ENCODE peak calls at places on chromosomes 13 and 19, in six cellular contexts. Y, R, Q, G, S and N are unnamed samples.

GRCh38 chr13:48873598-48873997 is 102.1 kb upstream of the FNDC3A start:
- DNase-seq in Y (no peak), R (no peak), Q (no peak), G (no peak), S (peak; percentile 59), N (no peak)

GRCh38 chr13:50936681-50937080 is 27.1 kb downstream of the RNASEH2B start:
- DNase-seq in Y (no peak), R (no peak), Q (no peak), G (peak; percentile 16), S (no peak), N (no peak)

GRCh38 chr13:78978381-78978998 is 319.5 kb upstream of the OBI1 start:
- DNase-seq in Y (peak; percentile 85), R (no peak), Q (peak; percentile 70), G (peak; percentile 67), S (peak; percentile 61), N (peak; percentile 40)

GRCh38 chr13:72174549-72174948 is 307.5 kb upstream of the DACH1 start:
- DNase-seq in Y (no peak), R (no peak), Q (no peak), G (no peak), S (no peak), N (no peak)

GRCh38 chr19:28414748-28415147 is 798.2 kb downstream of the UQCRFS1 start:
- DNase-seq in Y (no peak), R (no peak), Q (no peak), G (no peak), S (no peak), N (no peak)

GRCh38 chr19:10431943-10432735 is 11.8 kb downstream of the PDE4A start:
- DNase-seq in Y (peak; percentile 51), R (no peak), Q (no peak), G (peak; percentile 70), S (no peak), N (peak; percentile 71)

GRCh38 chr13:60273971-60274370 is 110.2 kb upstream of the DIAPH3 start:
- DNase-seq in Y (no peak), R (no peak), Q (no peak), G (no peak), S (no peak), N (no peak)

GRCh38 chr13:83065136-83065535 is 817.1 kb downstream of the SLITRK1 start:
- DNase-seq in Y (peak; percentile 75), R (no peak), Q (no peak), G (peak; percentile 55), S (peak; percentile 63), N (peak; percentile 23)

DNA sequence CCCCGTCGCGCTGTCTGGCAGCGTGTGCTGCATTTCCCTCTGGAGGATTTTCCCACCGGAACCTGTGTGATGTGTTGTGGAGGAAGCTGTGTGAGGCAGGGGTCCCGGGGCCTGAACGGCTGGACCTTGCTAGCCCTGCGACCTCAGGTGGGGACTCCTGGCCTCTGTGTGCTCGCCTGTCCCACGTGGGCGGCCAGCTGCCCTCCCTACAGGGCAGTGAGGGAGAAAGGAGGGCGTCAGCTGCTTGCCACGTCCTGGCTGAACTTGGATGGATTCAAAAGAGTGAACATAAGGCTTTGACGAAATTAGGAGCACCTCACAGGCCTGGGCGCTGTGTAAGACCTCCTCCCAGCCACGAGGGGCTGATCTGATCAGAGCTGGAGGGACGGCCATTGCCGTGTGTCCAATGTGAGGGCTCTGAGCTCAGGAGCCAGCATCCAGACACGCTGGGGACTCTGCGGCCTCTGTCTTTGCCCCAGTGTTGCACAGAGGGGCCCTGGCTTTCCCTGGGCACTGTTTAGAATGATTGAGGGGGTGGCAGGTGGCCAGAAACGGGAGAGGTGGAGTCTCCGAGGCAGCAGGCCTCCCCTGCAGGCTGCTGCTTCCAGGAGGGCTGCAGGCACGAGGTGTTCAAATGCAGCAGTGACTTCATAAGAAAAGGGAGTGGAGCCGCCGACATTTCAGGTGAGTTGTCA is 13.0 kb downstream of the TFDP1 start:
- DNase-seq in Y (no peak), R (no peak), Q (no peak), G (no peak), S (no peak), N (no peak)
- TF ChIP-seq POLR2A in Y (no peak), R (no peak), Q (no peak), G (no peak), S (no peak), N (no peak)

GRCh38 chr19:56112313-56112709 is 8.8 kb downstream of the ZNF787 start:
- DNase-seq in Y (no peak), R (no peak), Q (no peak), G (no peak), S (no peak), N (no peak)

GRCh38 chr19:56114051-56114694 is 6.9 kb downstream of the ZNF787 start:
- DNase-seq in Y (no peak), R (no peak), Q (no peak), G (no peak), S (no peak), N (no peak)

GRCh38 chr19:56113071-56113632 is 7.9 kb downstream of the ZNF787 start:
- DNase-seq in Y (no peak), R (no peak), Q (no peak), G (no peak), S (no peak), N (no peak)

GRCh38 chr19:56110515-56111448 is 10.3 kb downstream of the ZNF787 start:
- DNase-seq in Y (no peak), R (peak; percentile 80), Q (peak; percentile 61), G (peak; percentile 80), S (peak; percentile 39), N (peak; percentile 90)

GRCh38 chr19:56111601-56112312 is 9.3 kb downstream of the ZNF787 start:
- DNase-seq in Y (no peak), R (no peak), Q (no peak), G (peak; percentile 69), S (no peak), N (peak; percentile 68)
- H3K4me1 ChIP-seq in Y (peaks cover 70% of the 10 kb centered on the region), R (peaks cover 37% of the 10 kb centered on the region), Q (peaks cover 32% of the 10 kb centered on the region), G (peaks cover 86% of the 10 kb centered on the region), S (peaks cover 27% of the 10 kb centered on the region), N (peaks cover 74% of the 10 kb centered on the region)

DNA sequence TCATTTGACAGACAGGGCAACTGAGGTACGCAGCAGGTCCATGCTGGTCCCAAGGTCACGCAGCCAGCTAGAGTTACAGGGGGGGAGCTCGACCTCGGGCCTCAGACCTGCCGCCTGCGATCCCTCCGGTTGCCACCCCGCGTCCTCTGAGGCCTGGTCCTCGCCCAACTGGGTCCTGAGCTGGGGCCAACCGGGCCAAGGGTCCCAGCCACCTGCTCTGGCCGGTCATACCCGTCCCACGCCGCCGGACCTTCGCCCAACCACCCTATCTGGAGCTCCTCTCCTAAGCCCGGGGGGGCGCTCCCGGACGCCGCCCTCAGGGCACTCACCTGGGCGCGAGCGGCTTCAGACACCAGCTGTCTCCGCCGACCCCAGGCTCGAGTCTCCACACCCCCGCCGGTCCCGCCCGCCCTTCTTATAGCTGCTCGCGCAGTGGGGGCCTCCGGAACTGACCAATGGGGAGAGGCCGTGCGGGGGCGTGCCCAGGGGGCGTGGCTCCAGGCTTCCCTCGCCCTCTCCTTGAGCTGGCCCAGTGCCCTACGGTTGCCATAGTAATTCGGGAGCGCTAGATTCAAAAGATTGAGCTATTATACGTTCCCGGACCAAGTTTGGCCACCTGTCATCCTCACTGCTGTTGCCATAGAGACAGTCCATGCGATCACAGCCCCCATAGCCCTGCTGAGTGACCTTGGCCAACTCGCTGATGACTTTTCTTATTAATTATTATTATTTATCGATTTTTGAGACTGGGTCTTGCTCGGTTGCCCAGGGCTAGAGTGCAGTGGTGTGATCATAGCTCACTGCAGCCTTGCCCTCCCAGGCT is at the start of gene PLIN5:
- DNase-seq in Y (peak; percentile 43), R (peak; percentile 98), Q (peak; percentile 48), G (peak; percentile 96), S (peak; percentile 26), N (peak; percentile 90)
- TF ChIP-seq POLR2A in Y (no peak), R (peak; percentile 79), Q (no peak), G (peak; percentile 82), S (no peak), N (no peak)

GRCh38 chr13:101453784-101454201 is 1.3 kb downstream of the ITGBL1 start:
- DNase-seq in Y (no peak), R (no peak), Q (peak; percentile 29), G (peak; percentile 58), S (no peak), N (no peak)

GRCh38 chr13:101457176-101457575 is 4.7 kb downstream of the ITGBL1 start:
- DNase-seq in Y (no peak), R (no peak), Q (no peak), G (no peak), S (no peak), N (no peak)

GRCh38 chr13:101452519-101453485 is at the start of gene ITGBL1:
- DNase-seq in Y (no peak), R (no peak), Q (peak; percentile 48), G (no peak), S (peak; percentile 25), N (no peak)

GRCh38 chr13:101455863-101456262 is 3.4 kb downstream of the ITGBL1 start:
- DNase-seq in Y (no peak), R (no peak), Q (peak; percentile 69), G (no peak), S (peak; percentile 97), N (no peak)

GRCh38 chr13:101454767-101455166 is 2.3 kb downstream of the ITGBL1 start:
- DNase-seq in Y (no peak), R (no peak), Q (peak; percentile 71), G (no peak), S (peak; percentile 33), N (no peak)
- H3K4me1 ChIP-seq in Y (no peaks in the 10 kb centered on the region), R (peaks cover 6% of the 10 kb centered on the region), Q (peaks cover 59% of the 10 kb centered on the region), G (no peaks in the 10 kb centered on the region), S (peaks cover 33% of the 10 kb centered on the region), N (peaks cover 6% of the 10 kb centered on the region)

GRCh38 chr13:99281811-99282263 is 23.7 kb upstream of the GPR18 start:
- DNase-seq in Y (peak; percentile 76), R (no peak), Q (no peak), G (peak; percentile 68), S (no peak), N (peak; percentile 48)
- TF ChIP-seq POLR2A in Y (peak; percentile 11), R (no peak), Q (no peak), G (no peak), S (no peak), N (no peak)

GRCh38 chr19:48443731-48444128 is 2.1 kb upstream of the GRWD1 start:
- DNase-seq in Y (no peak), R (no peak), Q (no peak), G (no peak), S (no peak), N (no peak)
- H3K4me1 ChIP-seq in Y (peaks cover 21% of the 10 kb centered on the region), R (peaks cover 6% of the 10 kb centered on the region), Q (peaks cover 17% of the 10 kb centered on the region), G (peaks cover 24% of the 10 kb centered on the region), S (peaks cover 8% of the 10 kb centered on the region), N (peaks cover 20% of the 10 kb centered on the region)

GRCh38 chr19:3406571-3407111 is 40.3 kb downstream of the NFIC start:
- DNase-seq in Y (no peak), R (peak; percentile 52), Q (no peak), G (no peak), S (no peak), N (no peak)
- TF ChIP-seq POLR2A in Y (no peak), R (no peak), Q (no peak), G (no peak), S (no peak), N (no peak)

DNA sequence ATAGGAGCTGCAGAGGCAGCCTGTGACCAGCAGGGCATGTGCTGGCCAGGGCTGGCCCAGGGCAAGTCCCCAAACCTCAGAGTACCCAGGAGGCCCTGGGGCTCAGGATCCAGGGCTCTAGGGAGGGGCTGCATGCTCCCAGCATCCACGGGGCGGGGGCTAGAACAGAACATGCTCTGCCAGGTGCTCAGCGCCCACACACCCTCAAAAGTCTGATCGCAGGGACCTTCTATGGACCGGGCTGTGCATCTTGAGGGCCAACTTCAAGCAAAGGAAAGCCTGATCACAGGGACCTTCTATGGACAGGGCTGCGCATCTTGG is 33.5 kb downstream of the ELL start:
- DNase-seq in Y (no peak), R (no peak), Q (no peak), G (no peak), S (no peak), N (no peak)
- H3K4me1 ChIP-seq in Y (peaks cover 55% of the 10 kb centered on the region), R (peaks cover 21% of the 10 kb centered on the region), Q (peaks cover 9% of the 10 kb centered on the region), G (peaks cover 74% of the 10 kb centered on the region), S (peaks cover 29% of the 10 kb centered on the region), N (peaks cover 33% of the 10 kb centered on the region)

GRCh38 chr19:42285546-42285945 is 16.4 kb upstream of the PRR19 start:
- DNase-seq in Y (no peak), R (peak; percentile 54), Q (peak; percentile 22), G (no peak), S (no peak), N (no peak)
- TF ChIP-seq POLR2A in Y (no peak), R (no peak), Q (no peak), G (no peak), S (no peak), N (no peak)